ENCODE peak calls at places on chromosomes 4 and X, in six cellular contexts. T is neural progenitor cell, G is fibroblast of lung, F is HCT116, B is GM23248, I is mesendoderm. M is an unnamed sample.

GRCh38 chrX:24877854-24878650 is 137.7 kb downstream of the ARX start:
- DNase-seq in T (no peak), B (no peak), F (no peak), I (no peak), G (peak), M (no peak)

GRCh38 chr4:93870876-93871458 is 42.4 kb downstream of the ATOH1 start:
- DNase-seq in F (no peak), T (no peak), G (no peak), B (no peak), I (no peak), M (no peak)

GRCh38 chr4:20030108-20030507 is 221.6 kb upstream of the SLIT2 start:
- DNase-seq in I (no peak), T (no peak), B (no peak), G (no peak), F (no peak), M (no peak)

GRCh38 chrX:129739591-129739990 is 812 bp downstream of the XPNPEP2 start:
- DNase-seq in I (peak), F (no peak), T (no peak), B (no peak), G (no peak), M (no peak)

GRCh38 chr4:31674313-31674947 is 954.3 kb downstream of the PCDH7 start:
- DNase-seq in F (peak), G (no peak), B (no peak), I (peak), T (peak), M (no peak)

GRCh38 chrX:70262952-70263567 is 3.1 kb upstream of the P2RY4 start:
- DNase-seq in G (peak), T (peak), B (peak), F (no peak), I (peak), M (peak)

GRCh38 chr4:4320951-4321714 is 31.1 kb downstream of the ZBTB49 start:
- DNase-seq in T (no peak), G (no peak), I (no peak), F (no peak), B (no peak), M (no peak)

GRCh38 chr4:3397128-3397527 is 44.6 kb upstream of the HGFAC start:
- DNase-seq in I (no peak), F (no peak), T (no peak), G (no peak), B (no peak), M (no peak)

GRCh38 chrX:75968293-75968692 is 183.2 kb upstream of the MAGEE2 start:
- DNase-seq in B (no peak), F (peak), G (no peak), I (peak), T (no peak), M (no peak)

GRCh38 chrX:125137521-125137920 is 182.2 kb upstream of the TEX13C start:
- DNase-seq in T (no peak), F (no peak), I (no peak), B (no peak), G (no peak), M (no peak)

GRCh38 chr4:86594559-86595425 is 677 bp downstream of the PTPN13 start:
- DNase-seq in T (peak), F (peak), B (peak), G (peak), I (peak), M (peak)

GRCh38 chr4:108342325-108342986 is 173.7 kb upstream of the LEF1 start:
- DNase-seq in B (no peak), G (no peak), I (no peak), F (no peak), T (no peak), M (no peak)

GRCh38 chrX:148928803-148929202 is 428.4 kb downstream of the AFF2 start:
- DNase-seq in G (peak), T (no peak), I (no peak), F (no peak), B (peak), M (peak)

GRCh38 chr4:53914313-53915016 is 149.9 kb downstream of the CHIC2 start:
- DNase-seq in G (peak), T (no peak), I (no peak), B (peak), F (no peak), M (peak)

GRCh38 chr4:100982345-100982744 is 365.0 kb downstream of the PPP3CA start:
- DNase-seq in G (no peak), I (peak), B (no peak), T (no peak), F (no peak), M (peak)

GRCh38 chr4:11404431-11404830 is 24.3 kb downstream of the HS3ST1 start:
- DNase-seq in G (no peak), I (no peak), B (no peak), T (no peak), F (no peak), M (peak)

GRCh38 chr4:174538123-174538875 is 16.0 kb upstream of the HPGD start:
- DNase-seq in I (no peak), F (no peak), G (no peak), B (no peak), T (no peak), M (peak)

GRCh38 chrX:72142931-72143709 is 11.4 kb upstream of the RTL5 start:
- DNase-seq in F (no peak), B (no peak), T (no peak), I (no peak), G (no peak), M (no peak)
- H3K9ac ChIP-seq in F (no peak), B (no peak), T (no peak), I (no peak), G (no peak), M (no peak)

GRCh38 chrX:134749651-134750450 is 91.6 kb upstream of the PLAC1 start:
- DNase-seq in G (no peak), B (no peak), I (no peak), T (no peak), F (no peak), M (no peak)

GRCh38 chrX:134753185-134754008 is 95.1 kb upstream of the PLAC1 start:
- DNase-seq in B (peak), I (no peak), G (peak), F (no peak), T (no peak), M (peak)

GRCh38 chrX:134747006-134747405 is 88.7 kb upstream of the PLAC1 start:
- DNase-seq in B (no peak), F (no peak), I (no peak), G (no peak), T (no peak), M (no peak)

DNA sequence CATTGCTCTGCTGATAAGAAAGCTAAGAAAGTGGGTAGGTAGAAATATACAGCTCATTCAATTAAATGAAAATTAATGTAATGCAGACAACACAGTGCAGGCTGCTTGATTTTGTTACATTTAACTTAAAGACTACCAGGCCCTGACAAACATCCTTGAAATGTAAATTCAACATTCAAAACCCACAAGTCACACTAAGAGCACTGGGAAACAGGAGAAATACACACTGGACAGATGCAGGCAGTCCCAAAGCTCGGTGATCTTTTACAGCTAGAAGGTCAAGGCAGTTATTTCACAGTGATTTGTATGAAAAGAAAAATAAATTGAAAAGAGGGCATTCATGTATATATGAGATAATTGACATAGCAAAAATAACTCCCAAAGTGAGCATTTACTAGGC is 94.3 kb upstream of the PLAC1 start:
- DNase-seq in T (no peak), B (no peak), G (no peak), F (no peak), I (no peak), M (no peak)
- H3K4me2 ChIP-seq in T (no peak), B (no peak), G (no peak), F (no peak), I (no peak), M (no peak)

GRCh38 chr4:78018271-78019049 is 38.7 kb upstream of the FRAS1 start:
- DNase-seq in G (no peak), T (no peak), I (no peak), B (no peak), F (no peak), M (no peak)
- H3K9ac ChIP-seq in G (no peak), T (no peak), I (no peak), B (no peak), F (no peak), M (no peak)

DNA sequence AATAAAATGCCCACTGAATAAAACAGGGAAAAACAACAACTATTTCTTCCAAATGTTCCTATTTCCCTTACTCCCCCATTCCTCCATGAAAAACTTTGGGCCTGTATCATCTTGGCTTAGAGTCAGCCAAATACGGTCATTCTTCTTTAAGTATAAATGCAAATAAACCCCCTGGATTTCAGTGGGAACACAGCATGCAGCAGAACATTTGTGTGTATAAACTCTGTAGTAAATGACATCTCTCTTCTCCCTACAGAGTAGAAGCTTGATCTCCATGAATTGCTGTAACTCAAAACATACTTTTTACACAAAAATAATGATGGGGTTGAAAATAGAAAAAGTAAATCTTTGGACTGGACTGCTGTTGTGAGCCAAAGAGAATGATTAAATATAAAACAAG is 30.9 kb downstream of the TSPAN5 start:
- DNase-seq in I (no peak), T (no peak), F (no peak), G (peak), B (peak), M (no peak)
- H3K4me2 ChIP-seq in I (no peak), T (peak), F (peak), G (peak), B (peak), M (peak)

DNA sequence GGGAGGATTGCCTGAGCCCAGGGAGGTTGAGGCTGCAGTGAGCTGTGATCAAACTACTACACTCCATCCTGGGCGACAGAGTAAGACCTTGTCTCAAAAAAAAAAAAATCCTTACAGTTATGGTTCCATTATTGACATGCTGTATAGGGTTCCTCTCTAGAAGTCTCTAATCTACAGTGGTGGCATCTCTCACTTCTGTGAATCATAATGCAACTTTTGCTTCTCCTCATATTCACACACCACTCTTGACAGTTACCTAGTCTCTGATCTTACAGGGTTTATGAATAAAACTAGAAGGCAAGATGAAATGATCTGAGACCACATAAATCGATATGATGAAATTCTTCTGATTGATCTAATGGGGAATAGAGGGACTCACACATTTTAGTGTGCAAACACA is 40.6 kb downstream of the DOCK11 start:
- DNase-seq in G (no peak), B (no peak), F (no peak), I (no peak), T (no peak), M (no peak)
- H3K9ac ChIP-seq in G (no peak), B (no peak), F (no peak), I (no peak), T (no peak), M (no peak)

GRCh38 chr4:186169333-186169941 is 21.9 kb upstream of the CYP4V2 start:
- DNase-seq in I (no peak), B (no peak), F (no peak), G (no peak), T (no peak), M (no peak)
- H3K4me2 ChIP-seq in I (no peak), B (no peak), F (no peak), G (no peak), T (no peak), M (no peak)